ENCODE peak calls at places on chromosome 1, in ten cellular contexts. Z is NCI-H1105 treated with DMSO at 0.1 percent for 48 hours; L is left lung; V is effector memory CD8-positive, alpha-beta T cell; S is hypothalamus; K is body of pancreas; C is Caki2; Y is NCI-H460; O is activated naive CD8-positive, alpha-beta T cell treated with anti-CD3 and anti-CD28 coated beads, Interleukin-2, amount 50 U/mL, for 16 hours; U is NAMALWA. W is an unnamed sample.

GRCh38 chr1:159869173-159869572 is 6.7 kb upstream of the VSIG8 start:
- DNase-seq in Z (no peak), L (no peak), V (no peak), S (no peak), K (no peak), C (peak), Y (no peak), O (no peak), U (no peak), W (peak)

GRCh38 chr1:85027242-85027983 is 20.9 kb downstream of the MCOLN3 start:
- DNase-seq in Z (peak), L (no peak), V (peak), S (no peak), K (no peak), C (no peak), Y (peak), O (no peak), U (peak), W (peak)

GRCh38 chr1:27773732-27774445 is 870 bp downstream of the STX12 start:
- DNase-seq in Z (no peak), L (no peak), V (no peak), S (no peak), K (peak), C (no peak), Y (no peak), O (no peak), U (peak), W (peak)

GRCh38 chr1:241115784-241116183 is 241.2 kb downstream of the RGS7 start:
- DNase-seq in Z (no peak), L (no peak), V (no peak), S (no peak), K (no peak), C (no peak), Y (no peak), O (no peak), U (no peak), W (no peak)

GRCh38 chr1:63984257-63984626 is 210.4 kb downstream of the ROR1 start:
- DNase-seq in Z (no peak), L (no peak), V (no peak), S (no peak), K (no peak), C (no peak), Y (no peak), O (no peak), U (no peak), W (no peak)

GRCh38 chr1:224582041-224582440 is 34.1 kb upstream of the CNIH3 start:
- DNase-seq in Z (no peak), L (no peak), V (no peak), S (no peak), K (no peak), C (no peak), Y (no peak), O (no peak), U (no peak), W (no peak)

GRCh38 chr1:154137888-154138287 is 17.0 kb downstream of the NUP210L start:
- DNase-seq in Z (no peak), L (no peak), V (no peak), S (no peak), K (no peak), C (no peak), Y (no peak), O (no peak), U (no peak), W (no peak)

GRCh38 chr1:10045480-10046355 is 13.0 kb downstream of the UBE4B start:
- DNase-seq in Z (no peak), L (no peak), V (no peak), S (no peak), K (peak), C (peak), Y (no peak), O (no peak), U (no peak), W (no peak)

GRCh38 chr1:209737118-209737505 is 18.7 kb upstream of the TRAF3IP3 start:
- DNase-seq in Z (no peak), L (no peak), V (no peak), S (no peak), K (no peak), C (no peak), Y (no peak), O (no peak), U (no peak), W (no peak)

GRCh38 chr1:217524787-217525520 is 105.9 kb downstream of the GPATCH2 start:
- DNase-seq in Z (no peak), L (no peak), V (no peak), S (no peak), K (no peak), C (no peak), Y (no peak), O (no peak), U (no peak), W (no peak)

GRCh38 chr1:218164930-218165686 is 120.0 kb upstream of the RRP15 start:
- DNase-seq in Z (peak), L (no peak), V (no peak), S (no peak), K (no peak), C (peak), Y (no peak), O (no peak), U (no peak), W (peak)

GRCh38 chr1:1614204-1614953 is 921 bp upstream of the MIB2 start:
- DNase-seq in Z (no peak), L (peak), V (peak), S (no peak), K (peak), C (peak), Y (no peak), O (peak), U (no peak), W (no peak)

GRCh38 chr1:48823161-48823560 is 46.5 kb upstream of the BEND5 start:
- DNase-seq in Z (peak), L (peak), V (no peak), S (no peak), K (peak), C (peak), Y (no peak), O (no peak), U (no peak), W (peak)

GRCh38 chr1:10901091-10901893 is 104.8 kb upstream of the CASZ1 start:
- DNase-seq in Z (peak), L (peak), V (no peak), S (no peak), K (no peak), C (peak), Y (no peak), O (no peak), U (no peak), W (no peak)

GRCh38 chr1:217891966-217892365 is 260.8 kb downstream of the SPATA17 start:
- DNase-seq in Z (no peak), L (no peak), V (no peak), S (no peak), K (no peak), C (no peak), Y (no peak), O (no peak), U (no peak), W (no peak)

GRCh38 chr1:195763146-195763906 is 844.9 kb downstream of the KCNT2 start:
- DNase-seq in Z (peak), L (no peak), V (no peak), S (no peak), K (no peak), C (no peak), Y (no peak), O (no peak), U (no peak), W (no peak)

GRCh38 chr1:87252406-87252805 is 76.3 kb upstream of the LMO4 start:
- DNase-seq in Z (no peak), L (no peak), V (no peak), S (no peak), K (no peak), C (no peak), Y (no peak), O (no peak), U (no peak), W (no peak)

GRCh38 chr1:197521118-197521739 is 253.2 kb downstream of the CRB1 start:
- DNase-seq in Z (peak), L (no peak), V (peak), S (no peak), K (peak), C (peak), Y (peak), O (peak), U (peak), W (peak)

GRCh38 chr1:101653482-101653946 is 343.2 kb downstream of the OLFM3 start:
- DNase-seq in Z (no peak), L (no peak), V (no peak), S (no peak), K (no peak), C (no peak), Y (peak), O (no peak), U (peak), W (peak)

GRCh38 chr1:5989731-5990271 is 2.4 kb downstream of the NPHP4 start:
- DNase-seq in Z (no peak), L (no peak), V (no peak), S (no peak), K (no peak), C (no peak), Y (no peak), O (no peak), U (no peak), W (no peak)

GRCh38 chr1:112529301-112529700 is 20.5 kb downstream of the WNT2B start:
- DNase-seq in Z (no peak), L (no peak), V (no peak), S (no peak), K (no peak), C (no peak), Y (no peak), O (no peak), U (no peak), W (no peak)

GRCh38 chr1:87273291-87273690 is 55.4 kb upstream of the LMO4 start:
- DNase-seq in Z (no peak), L (no peak), V (no peak), S (no peak), K (no peak), C (no peak), Y (no peak), O (no peak), U (no peak), W (no peak)

GRCh38 chr1:228148196-228148861 is 1.4 kb upstream of the GJC2 start:
- DNase-seq in Z (no peak), L (no peak), V (no peak), S (no peak), K (no peak), C (no peak), Y (no peak), O (no peak), U (no peak), W (no peak)

GRCh38 chr1:161725888-161726630 is 4.7 kb downstream of the FCRLB start:
- DNase-seq in Z (peak), L (peak), V (peak), S (peak), K (peak), C (peak), Y (peak), O (no peak), U (peak), W (peak)

GRCh38 chr1:86546787-86547221 is at the start of gene CLCA4:
- DNase-seq in Z (peak), L (no peak), V (no peak), S (no peak), K (no peak), C (no peak), Y (no peak), O (no peak), U (no peak), W (no peak)

GRCh38 chr1:217614319-217614718 is 16.6 kb downstream of the GPATCH2 start:
- DNase-seq in Z (no peak), L (no peak), V (no peak), S (no peak), K (no peak), C (no peak), Y (no peak), O (no peak), U (no peak), W (no peak)